ENCODE peak calls at places on chromosomes 2 and 18, in ten cellular contexts. One of them, this sample, is unnamed.

GRCh38 chr2:231717281-231718180 is 9.2 kb downstream of the PTMA start:
- DNase-seq in dermis microvascular lymphatic vessel endothelial cell: no peak
- DNase-seq in cerebellum: no peak
- DNase-seq in T-cell: no peak
- DNase-seq in uterus: no peak
- DNase-seq in stimulated activated CD4-positive, alpha-beta T cell treated with anti-CD3 and anti-CD28 coated beads, Interleukin-1b, Interleukin-23, amount 100 ng/mL, for 24 hours: no peak
- DNase-seq in pulmonary artery endothelial cell: no peak
- DNase-seq in MV-4-11: peak; percentile 96
- DNase-seq in A549: peak; percentile 75
- DNase-seq in activated CD8-positive, alpha-beta T cell treated with anti-CD3 and anti-CD28 coated beads, Interleukin-2, amount 10 ng/mL, durations not matched to agents 7 days and 5 days: no peak
- DNase-seq in this sample: no peak

GRCh38 chr2:21165350-21165749 is 41.6 kb downstream of the TDRD15 start:
- DNase-seq in dermis microvascular lymphatic vessel endothelial cell: no peak
- DNase-seq in cerebellum: no peak
- DNase-seq in T-cell: no peak
- DNase-seq in uterus: no peak
- DNase-seq in stimulated activated CD4-positive, alpha-beta T cell treated with anti-CD3 and anti-CD28 coated beads, Interleukin-1b, Interleukin-23, amount 100 ng/mL, for 24 hours: no peak
- DNase-seq in pulmonary artery endothelial cell: no peak
- DNase-seq in MV-4-11: no peak
- DNase-seq in A549: no peak
- DNase-seq in activated CD8-positive, alpha-beta T cell treated with anti-CD3 and anti-CD28 coated beads, Interleukin-2, amount 10 ng/mL, durations not matched to agents 7 days and 5 days: no peak
- DNase-seq in this sample: no peak

GRCh38 chr2:25617948-25618646 is 55.3 kb downstream of the DTNB start:
- DNase-seq in dermis microvascular lymphatic vessel endothelial cell: peak; percentile 59
- DNase-seq in cerebellum: no peak
- DNase-seq in T-cell: no peak
- DNase-seq in uterus: no peak
- DNase-seq in stimulated activated CD4-positive, alpha-beta T cell treated with anti-CD3 and anti-CD28 coated beads, Interleukin-1b, Interleukin-23, amount 100 ng/mL, for 24 hours: no peak
- DNase-seq in pulmonary artery endothelial cell: peak; percentile 90
- DNase-seq in MV-4-11: peak; percentile 11
- DNase-seq in A549: peak; percentile 52
- DNase-seq in activated CD8-positive, alpha-beta T cell treated with anti-CD3 and anti-CD28 coated beads, Interleukin-2, amount 10 ng/mL, durations not matched to agents 7 days and 5 days: no peak
- DNase-seq in this sample: no peak

GRCh38 chr2:37631698-37632097 is 39.7 kb downstream of the CDC42EP3 start:
- DNase-seq in dermis microvascular lymphatic vessel endothelial cell: no peak
- DNase-seq in cerebellum: no peak
- DNase-seq in T-cell: no peak
- DNase-seq in uterus: no peak
- DNase-seq in stimulated activated CD4-positive, alpha-beta T cell treated with anti-CD3 and anti-CD28 coated beads, Interleukin-1b, Interleukin-23, amount 100 ng/mL, for 24 hours: no peak
- DNase-seq in pulmonary artery endothelial cell: no peak
- DNase-seq in MV-4-11: no peak
- DNase-seq in A549: no peak
- DNase-seq in activated CD8-positive, alpha-beta T cell treated with anti-CD3 and anti-CD28 coated beads, Interleukin-2, amount 10 ng/mL, durations not matched to agents 7 days and 5 days: no peak
- DNase-seq in this sample: no peak

GRCh38 chr2:38643021-38643671 is 22.8 kb upstream of the GALM start:
- DNase-seq in dermis microvascular lymphatic vessel endothelial cell: no peak
- DNase-seq in cerebellum: no peak
- DNase-seq in T-cell: no peak
- DNase-seq in uterus: no peak
- DNase-seq in stimulated activated CD4-positive, alpha-beta T cell treated with anti-CD3 and anti-CD28 coated beads, Interleukin-1b, Interleukin-23, amount 100 ng/mL, for 24 hours: no peak
- DNase-seq in pulmonary artery endothelial cell: no peak
- DNase-seq in MV-4-11: no peak
- DNase-seq in A549: no peak
- DNase-seq in activated CD8-positive, alpha-beta T cell treated with anti-CD3 and anti-CD28 coated beads, Interleukin-2, amount 10 ng/mL, durations not matched to agents 7 days and 5 days: no peak
- DNase-seq in this sample: no peak

GRCh38 chr2:226427538-226428307 is 371.9 kb downstream of the IRS1 start:
- DNase-seq in dermis microvascular lymphatic vessel endothelial cell: no peak
- DNase-seq in cerebellum: no peak
- DNase-seq in T-cell: no peak
- DNase-seq in uterus: no peak
- DNase-seq in stimulated activated CD4-positive, alpha-beta T cell treated with anti-CD3 and anti-CD28 coated beads, Interleukin-1b, Interleukin-23, amount 100 ng/mL, for 24 hours: no peak
- DNase-seq in pulmonary artery endothelial cell: no peak
- DNase-seq in MV-4-11: peak; percentile 65
- DNase-seq in A549: peak; percentile 73
- DNase-seq in activated CD8-positive, alpha-beta T cell treated with anti-CD3 and anti-CD28 coated beads, Interleukin-2, amount 10 ng/mL, durations not matched to agents 7 days and 5 days: no peak
- DNase-seq in this sample: no peak

GRCh38 chr18:8450013-8450412 is 159.2 kb upstream of the RAB12 start:
- DNase-seq in dermis microvascular lymphatic vessel endothelial cell: no peak
- DNase-seq in cerebellum: no peak
- DNase-seq in T-cell: no peak
- DNase-seq in uterus: no peak
- DNase-seq in stimulated activated CD4-positive, alpha-beta T cell treated with anti-CD3 and anti-CD28 coated beads, Interleukin-1b, Interleukin-23, amount 100 ng/mL, for 24 hours: no peak
- DNase-seq in pulmonary artery endothelial cell: no peak
- DNase-seq in MV-4-11: no peak
- DNase-seq in A549: peak; percentile 17
- DNase-seq in activated CD8-positive, alpha-beta T cell treated with anti-CD3 and anti-CD28 coated beads, Interleukin-2, amount 10 ng/mL, durations not matched to agents 7 days and 5 days: no peak
- DNase-seq in this sample: no peak

GRCh38 chr2:59694176-59694575 is 859.3 kb downstream of the BCL11A start:
- DNase-seq in dermis microvascular lymphatic vessel endothelial cell: no peak
- DNase-seq in cerebellum: no peak
- DNase-seq in T-cell: no peak
- DNase-seq in uterus: no peak
- DNase-seq in stimulated activated CD4-positive, alpha-beta T cell treated with anti-CD3 and anti-CD28 coated beads, Interleukin-1b, Interleukin-23, amount 100 ng/mL, for 24 hours: no peak
- DNase-seq in pulmonary artery endothelial cell: no peak
- DNase-seq in MV-4-11: no peak
- DNase-seq in A549: no peak
- DNase-seq in activated CD8-positive, alpha-beta T cell treated with anti-CD3 and anti-CD28 coated beads, Interleukin-2, amount 10 ng/mL, durations not matched to agents 7 days and 5 days: no peak
- DNase-seq in this sample: no peak

GRCh38 chr2:160203007-160203406 is 2.9 kb upstream of the ITGB6 start:
- DNase-seq in dermis microvascular lymphatic vessel endothelial cell: no peak
- DNase-seq in cerebellum: no peak
- DNase-seq in T-cell: no peak
- DNase-seq in uterus: no peak
- DNase-seq in stimulated activated CD4-positive, alpha-beta T cell treated with anti-CD3 and anti-CD28 coated beads, Interleukin-1b, Interleukin-23, amount 100 ng/mL, for 24 hours: no peak
- DNase-seq in pulmonary artery endothelial cell: no peak
- DNase-seq in MV-4-11: no peak
- DNase-seq in A549: no peak
- DNase-seq in activated CD8-positive, alpha-beta T cell treated with anti-CD3 and anti-CD28 coated beads, Interleukin-2, amount 10 ng/mL, durations not matched to agents 7 days and 5 days: no peak
- DNase-seq in this sample: no peak

GRCh38 chr2:199977984-199978415 is 22.6 kb downstream of the MAIP1 start:
- DNase-seq in dermis microvascular lymphatic vessel endothelial cell: no peak
- DNase-seq in cerebellum: no peak
- DNase-seq in T-cell: no peak
- DNase-seq in uterus: no peak
- DNase-seq in stimulated activated CD4-positive, alpha-beta T cell treated with anti-CD3 and anti-CD28 coated beads, Interleukin-1b, Interleukin-23, amount 100 ng/mL, for 24 hours: peak; percentile 30
- DNase-seq in pulmonary artery endothelial cell: no peak
- DNase-seq in MV-4-11: peak; percentile 38
- DNase-seq in A549: peak; percentile 68
- DNase-seq in activated CD8-positive, alpha-beta T cell treated with anti-CD3 and anti-CD28 coated beads, Interleukin-2, amount 10 ng/mL, durations not matched to agents 7 days and 5 days: no peak
- DNase-seq in this sample: no peak

GRCh38 chr2:183022711-183023110 is 15.5 kb downstream of the NCKAP1 start:
- DNase-seq in dermis microvascular lymphatic vessel endothelial cell: no peak
- DNase-seq in cerebellum: no peak
- DNase-seq in T-cell: no peak
- DNase-seq in uterus: no peak
- DNase-seq in stimulated activated CD4-positive, alpha-beta T cell treated with anti-CD3 and anti-CD28 coated beads, Interleukin-1b, Interleukin-23, amount 100 ng/mL, for 24 hours: no peak
- DNase-seq in pulmonary artery endothelial cell: no peak
- DNase-seq in MV-4-11: no peak
- DNase-seq in A549: no peak
- DNase-seq in activated CD8-positive, alpha-beta T cell treated with anti-CD3 and anti-CD28 coated beads, Interleukin-2, amount 10 ng/mL, durations not matched to agents 7 days and 5 days: no peak
- DNase-seq in this sample: no peak

GRCh38 chr2:42424033-42424432 is 63.0 kb upstream of the COX7A2L start:
- DNase-seq in dermis microvascular lymphatic vessel endothelial cell: no peak
- DNase-seq in cerebellum: no peak
- DNase-seq in T-cell: no peak
- DNase-seq in uterus: no peak
- DNase-seq in stimulated activated CD4-positive, alpha-beta T cell treated with anti-CD3 and anti-CD28 coated beads, Interleukin-1b, Interleukin-23, amount 100 ng/mL, for 24 hours: no peak
- DNase-seq in pulmonary artery endothelial cell: no peak
- DNase-seq in MV-4-11: no peak
- DNase-seq in A549: no peak
- DNase-seq in activated CD8-positive, alpha-beta T cell treated with anti-CD3 and anti-CD28 coated beads, Interleukin-2, amount 10 ng/mL, durations not matched to agents 7 days and 5 days: no peak
- DNase-seq in this sample: no peak

GRCh38 chr2:147610491-147611050 is 234.3 kb upstream of the ACVR2A start:
- DNase-seq in dermis microvascular lymphatic vessel endothelial cell: no peak
- DNase-seq in cerebellum: no peak
- DNase-seq in T-cell: no peak
- DNase-seq in uterus: no peak
- DNase-seq in stimulated activated CD4-positive, alpha-beta T cell treated with anti-CD3 and anti-CD28 coated beads, Interleukin-1b, Interleukin-23, amount 100 ng/mL, for 24 hours: no peak
- DNase-seq in pulmonary artery endothelial cell: no peak
- DNase-seq in MV-4-11: no peak
- DNase-seq in A549: no peak
- DNase-seq in activated CD8-positive, alpha-beta T cell treated with anti-CD3 and anti-CD28 coated beads, Interleukin-2, amount 10 ng/mL, durations not matched to agents 7 days and 5 days: no peak
- DNase-seq in this sample: no peak

GRCh38 chr2:173997269-173997668 is 32.1 kb upstream of the SP3 start:
- DNase-seq in dermis microvascular lymphatic vessel endothelial cell: no peak
- DNase-seq in cerebellum: no peak
- DNase-seq in T-cell: no peak
- DNase-seq in uterus: peak; percentile 85
- DNase-seq in stimulated activated CD4-positive, alpha-beta T cell treated with anti-CD3 and anti-CD28 coated beads, Interleukin-1b, Interleukin-23, amount 100 ng/mL, for 24 hours: no peak
- DNase-seq in pulmonary artery endothelial cell: no peak
- DNase-seq in MV-4-11: peak; percentile 99
- DNase-seq in A549: no peak
- DNase-seq in activated CD8-positive, alpha-beta T cell treated with anti-CD3 and anti-CD28 coated beads, Interleukin-2, amount 10 ng/mL, durations not matched to agents 7 days and 5 days: no peak
- DNase-seq in this sample: peak; percentile 26

GRCh38 chr2:95303191-95303914 is 6.2 kb downstream of the KCNIP3 start:
- DNase-seq in dermis microvascular lymphatic vessel endothelial cell: no peak
- DNase-seq in cerebellum: no peak
- DNase-seq in T-cell: no peak
- DNase-seq in uterus: no peak
- DNase-seq in stimulated activated CD4-positive, alpha-beta T cell treated with anti-CD3 and anti-CD28 coated beads, Interleukin-1b, Interleukin-23, amount 100 ng/mL, for 24 hours: no peak
- DNase-seq in pulmonary artery endothelial cell: no peak
- DNase-seq in MV-4-11: no peak
- DNase-seq in A549: no peak
- DNase-seq in activated CD8-positive, alpha-beta T cell treated with anti-CD3 and anti-CD28 coated beads, Interleukin-2, amount 10 ng/mL, durations not matched to agents 7 days and 5 days: no peak
- DNase-seq in this sample: peak; percentile 31

GRCh38 chr2:186460465-186460864 is 25.6 kb upstream of the ZC3H15 start:
- DNase-seq in dermis microvascular lymphatic vessel endothelial cell: peak; percentile 18
- DNase-seq in cerebellum: no peak
- DNase-seq in T-cell: no peak
- DNase-seq in uterus: no peak
- DNase-seq in stimulated activated CD4-positive, alpha-beta T cell treated with anti-CD3 and anti-CD28 coated beads, Interleukin-1b, Interleukin-23, amount 100 ng/mL, for 24 hours: no peak
- DNase-seq in pulmonary artery endothelial cell: no peak
- DNase-seq in MV-4-11: peak; percentile 22
- DNase-seq in A549: peak; percentile 26
- DNase-seq in activated CD8-positive, alpha-beta T cell treated with anti-CD3 and anti-CD28 coated beads, Interleukin-2, amount 10 ng/mL, durations not matched to agents 7 days and 5 days: no peak
- DNase-seq in this sample: no peak

GRCh38 chr2:17309741-17310339 is 208.4 kb downstream of the RAD51AP2 start:
- DNase-seq in dermis microvascular lymphatic vessel endothelial cell: peak; percentile 41
- DNase-seq in cerebellum: peak; percentile 42
- DNase-seq in T-cell: no peak
- DNase-seq in uterus: no peak
- DNase-seq in stimulated activated CD4-positive, alpha-beta T cell treated with anti-CD3 and anti-CD28 coated beads, Interleukin-1b, Interleukin-23, amount 100 ng/mL, for 24 hours: no peak
- DNase-seq in pulmonary artery endothelial cell: no peak
- DNase-seq in MV-4-11: peak; percentile 40
- DNase-seq in A549: peak; percentile 81
- DNase-seq in activated CD8-positive, alpha-beta T cell treated with anti-CD3 and anti-CD28 coated beads, Interleukin-2, amount 10 ng/mL, durations not matched to agents 7 days and 5 days: peak; percentile 20
- DNase-seq in this sample: no peak

GRCh38 chr2:120823551-120823950 is 87.9 kb downstream of the GLI2 start:
- DNase-seq in dermis microvascular lymphatic vessel endothelial cell: no peak
- DNase-seq in cerebellum: no peak
- DNase-seq in T-cell: no peak
- DNase-seq in uterus: no peak
- DNase-seq in stimulated activated CD4-positive, alpha-beta T cell treated with anti-CD3 and anti-CD28 coated beads, Interleukin-1b, Interleukin-23, amount 100 ng/mL, for 24 hours: no peak
- DNase-seq in pulmonary artery endothelial cell: no peak
- DNase-seq in MV-4-11: no peak
- DNase-seq in A549: no peak
- DNase-seq in activated CD8-positive, alpha-beta T cell treated with anti-CD3 and anti-CD28 coated beads, Interleukin-2, amount 10 ng/mL, durations not matched to agents 7 days and 5 days: no peak
- DNase-seq in this sample: no peak

GRCh38 chr18:58831610-58832009 is 33.1 kb upstream of the ZNF532 start:
- DNase-seq in dermis microvascular lymphatic vessel endothelial cell: no peak
- DNase-seq in cerebellum: no peak
- DNase-seq in T-cell: no peak
- DNase-seq in uterus: no peak
- DNase-seq in stimulated activated CD4-positive, alpha-beta T cell treated with anti-CD3 and anti-CD28 coated beads, Interleukin-1b, Interleukin-23, amount 100 ng/mL, for 24 hours: no peak
- DNase-seq in pulmonary artery endothelial cell: no peak
- DNase-seq in MV-4-11: peak; percentile 56
- DNase-seq in A549: no peak
- DNase-seq in activated CD8-positive, alpha-beta T cell treated with anti-CD3 and anti-CD28 coated beads, Interleukin-2, amount 10 ng/mL, durations not matched to agents 7 days and 5 days: no peak
- DNase-seq in this sample: no peak

GRCh38 chr2:45380131-45380836 is 230.8 kb downstream of the SRBD1 start:
- DNase-seq in dermis microvascular lymphatic vessel endothelial cell: no peak
- DNase-seq in cerebellum: no peak
- DNase-seq in T-cell: no peak
- DNase-seq in uterus: no peak
- DNase-seq in stimulated activated CD4-positive, alpha-beta T cell treated with anti-CD3 and anti-CD28 coated beads, Interleukin-1b, Interleukin-23, amount 100 ng/mL, for 24 hours: no peak
- DNase-seq in pulmonary artery endothelial cell: peak; percentile 20
- DNase-seq in MV-4-11: peak; percentile 42
- DNase-seq in A549: peak; percentile 66
- DNase-seq in activated CD8-positive, alpha-beta T cell treated with anti-CD3 and anti-CD28 coated beads, Interleukin-2, amount 10 ng/mL, durations not matched to agents 7 days and 5 days: no peak
- DNase-seq in this sample: no peak

GRCh38 chr18:47987456-47987735 is 56.9 kb upstream of the SMAD2 start:
- DNase-seq in dermis microvascular lymphatic vessel endothelial cell: no peak
- DNase-seq in cerebellum: no peak
- DNase-seq in T-cell: no peak
- DNase-seq in uterus: no peak
- DNase-seq in stimulated activated CD4-positive, alpha-beta T cell treated with anti-CD3 and anti-CD28 coated beads, Interleukin-1b, Interleukin-23, amount 100 ng/mL, for 24 hours: no peak
- DNase-seq in pulmonary artery endothelial cell: no peak
- DNase-seq in MV-4-11: no peak
- DNase-seq in A549: no peak
- DNase-seq in activated CD8-positive, alpha-beta T cell treated with anti-CD3 and anti-CD28 coated beads, Interleukin-2, amount 10 ng/mL, durations not matched to agents 7 days and 5 days: no peak
- DNase-seq in this sample: no peak

GRCh38 chr18:7062236-7062635 is 55.4 kb downstream of the LAMA1 start:
- DNase-seq in dermis microvascular lymphatic vessel endothelial cell: no peak
- DNase-seq in cerebellum: no peak
- DNase-seq in T-cell: no peak
- DNase-seq in uterus: no peak
- DNase-seq in stimulated activated CD4-positive, alpha-beta T cell treated with anti-CD3 and anti-CD28 coated beads, Interleukin-1b, Interleukin-23, amount 100 ng/mL, for 24 hours: no peak
- DNase-seq in pulmonary artery endothelial cell: no peak
- DNase-seq in MV-4-11: no peak
- DNase-seq in A549: no peak
- DNase-seq in activated CD8-positive, alpha-beta T cell treated with anti-CD3 and anti-CD28 coated beads, Interleukin-2, amount 10 ng/mL, durations not matched to agents 7 days and 5 days: no peak
- DNase-seq in this sample: no peak

GRCh38 chr18:13175754-13176210 is 42.8 kb upstream of the LDLRAD4 start:
- DNase-seq in dermis microvascular lymphatic vessel endothelial cell: peak; percentile 81
- DNase-seq in cerebellum: no peak
- DNase-seq in T-cell: no peak
- DNase-seq in uterus: no peak
- DNase-seq in stimulated activated CD4-positive, alpha-beta T cell treated with anti-CD3 and anti-CD28 coated beads, Interleukin-1b, Interleukin-23, amount 100 ng/mL, for 24 hours: no peak
- DNase-seq in pulmonary artery endothelial cell: no peak
- DNase-seq in MV-4-11: no peak
- DNase-seq in A549: peak; percentile 3
- DNase-seq in activated CD8-positive, alpha-beta T cell treated with anti-CD3 and anti-CD28 coated beads, Interleukin-2, amount 10 ng/mL, durations not matched to agents 7 days and 5 days: no peak
- DNase-seq in this sample: no peak

GRCh38 chr2:71778514-71779305 is 325.3 kb downstream of the DYSF start:
- DNase-seq in dermis microvascular lymphatic vessel endothelial cell: no peak
- DNase-seq in cerebellum: peak; percentile 82
- DNase-seq in T-cell: no peak
- DNase-seq in uterus: no peak
- DNase-seq in stimulated activated CD4-positive, alpha-beta T cell treated with anti-CD3 and anti-CD28 coated beads, Interleukin-1b, Interleukin-23, amount 100 ng/mL, for 24 hours: no peak
- DNase-seq in pulmonary artery endothelial cell: no peak
- DNase-seq in MV-4-11: no peak
- DNase-seq in A549: peak; percentile 42
- DNase-seq in activated CD8-positive, alpha-beta T cell treated with anti-CD3 and anti-CD28 coated beads, Interleukin-2, amount 10 ng/mL, durations not matched to agents 7 days and 5 days: no peak
- DNase-seq in this sample: no peak

GRCh38 chr18:64974378-64975125 is 776.3 kb upstream of the CDH7 start:
- DNase-seq in dermis microvascular lymphatic vessel endothelial cell: no peak
- DNase-seq in cerebellum: no peak
- DNase-seq in T-cell: no peak
- DNase-seq in uterus: no peak
- DNase-seq in stimulated activated CD4-positive, alpha-beta T cell treated with anti-CD3 and anti-CD28 coated beads, Interleukin-1b, Interleukin-23, amount 100 ng/mL, for 24 hours: no peak
- DNase-seq in pulmonary artery endothelial cell: no peak
- DNase-seq in MV-4-11: no peak
- DNase-seq in A549: no peak
- DNase-seq in activated CD8-positive, alpha-beta T cell treated with anti-CD3 and anti-CD28 coated beads, Interleukin-2, amount 10 ng/mL, durations not matched to agents 7 days and 5 days: no peak
- DNase-seq in this sample: no peak

GRCh38 chr2:233907627-233908026 is 9.5 kb upstream of the TRPM8 start:
- DNase-seq in dermis microvascular lymphatic vessel endothelial cell: no peak
- DNase-seq in cerebellum: no peak
- DNase-seq in T-cell: no peak
- DNase-seq in uterus: no peak
- DNase-seq in stimulated activated CD4-positive, alpha-beta T cell treated with anti-CD3 and anti-CD28 coated beads, Interleukin-1b, Interleukin-23, amount 100 ng/mL, for 24 hours: no peak
- DNase-seq in pulmonary artery endothelial cell: no peak
- DNase-seq in MV-4-11: no peak
- DNase-seq in A549: no peak
- DNase-seq in activated CD8-positive, alpha-beta T cell treated with anti-CD3 and anti-CD28 coated beads, Interleukin-2, amount 10 ng/mL, durations not matched to agents 7 days and 5 days: no peak
- DNase-seq in this sample: no peak

GRCh38 chr2:239255643-239256042 is 145.2 kb downstream of the HDAC4 start:
- DNase-seq in dermis microvascular lymphatic vessel endothelial cell: no peak
- DNase-seq in cerebellum: no peak
- DNase-seq in T-cell: no peak
- DNase-seq in uterus: no peak
- DNase-seq in stimulated activated CD4-positive, alpha-beta T cell treated with anti-CD3 and anti-CD28 coated beads, Interleukin-1b, Interleukin-23, amount 100 ng/mL, for 24 hours: no peak
- DNase-seq in pulmonary artery endothelial cell: no peak
- DNase-seq in MV-4-11: no peak
- DNase-seq in A549: no peak
- DNase-seq in activated CD8-positive, alpha-beta T cell treated with anti-CD3 and anti-CD28 coated beads, Interleukin-2, amount 10 ng/mL, durations not matched to agents 7 days and 5 days: no peak
- DNase-seq in this sample: no peak

GRCh38 chr2:155431004-155431507 is 732.6 kb downstream of the KCNJ3 start:
- DNase-seq in dermis microvascular lymphatic vessel endothelial cell: no peak
- DNase-seq in cerebellum: no peak
- DNase-seq in T-cell: no peak
- DNase-seq in uterus: no peak
- DNase-seq in stimulated activated CD4-positive, alpha-beta T cell treated with anti-CD3 and anti-CD28 coated beads, Interleukin-1b, Interleukin-23, amount 100 ng/mL, for 24 hours: no peak
- DNase-seq in pulmonary artery endothelial cell: no peak
- DNase-seq in MV-4-11: no peak
- DNase-seq in A549: no peak
- DNase-seq in activated CD8-positive, alpha-beta T cell treated with anti-CD3 and anti-CD28 coated beads, Interleukin-2, amount 10 ng/mL, durations not matched to agents 7 days and 5 days: no peak
- DNase-seq in this sample: no peak

This sample was measured in anterior cingulate cortex.